ENCODE peak calls at places on chromosomes 3 and 15, in seven cellular contexts. D is HCT116; R is activated CD4-positive, alpha-beta T cell treated with anti-CD3 and anti-CD28 coated beads, Interleukin-2, amount 50 U/mL, for 24 hours; A is AG04450; T is left ventricle myocardium superior; K is H9; J is lung. N is an unnamed sample.

GRCh38 chr3:105322570-105323273 is 44.0 kb upstream of the ALCAM start:
- DNase-seq in D (no peak), R (no peak), A (no peak), T (no peak), K (no peak), J (no peak), N (no peak)

GRCh38 chr3:197029511-197030167 is at the start of gene MELTF:
- DNase-seq in D (no peak), R (peak), A (peak), T (peak), K (peak), J (peak), N (peak)

GRCh38 chr15:100973351-100974034 is 54.3 kb downstream of the LRRK1 start:
- DNase-seq in D (no peak), R (no peak), A (no peak), T (no peak), K (no peak), J (no peak), N (no peak)

GRCh38 chr15:70741107-70741511 is 22.2 kb downstream of the UACA start:
- DNase-seq in D (peak), R (no peak), A (peak), T (peak), K (no peak), J (peak), N (peak)

GRCh38 chr15:67107014-67107812 is 41.8 kb downstream of the SMAD3 start:
- DNase-seq in D (peak), R (no peak), A (peak), T (peak), K (no peak), J (peak), N (peak)

GRCh38 chr3:162491957-162492356 is 995.3 kb downstream of the OTOL1 start:
- DNase-seq in D (no peak), R (no peak), A (no peak), T (no peak), K (no peak), J (no peak), N (no peak)

GRCh38 chr3:143597774-143598652 is 250.3 kb downstream of the SLC9A9 start:
- DNase-seq in D (no peak), R (no peak), A (no peak), T (no peak), K (no peak), J (no peak), N (no peak)

GRCh38 chr15:83999396-84000120 is 236.0 kb upstream of the GOLGA6L4 start:
- DNase-seq in D (no peak), R (no peak), A (no peak), T (no peak), K (no peak), J (no peak), N (no peak)

GRCh38 chr3:190302209-190302885 is 19.9 kb downstream of the CLDN1 start:
- DNase-seq in D (no peak), R (no peak), A (no peak), T (no peak), K (no peak), J (no peak), N (no peak)

GRCh38 chr3:124759666-124760401 is 29.6 kb downstream of the UMPS start:
- DNase-seq in D (no peak), R (no peak), A (no peak), T (no peak), K (no peak), J (no peak), N (no peak)

GRCh38 chr3:117486709-117487394 is 777.3 kb downstream of the TUSC7 start:
- DNase-seq in D (no peak), R (no peak), A (no peak), T (no peak), K (no peak), J (no peak), N (no peak)

GRCh38 chr3:52006017-52006819 is 10.5 kb upstream of the RPL29 start:
- DNase-seq in D (no peak), R (no peak), A (no peak), T (no peak), K (no peak), J (no peak), N (no peak)

GRCh38 chr3:82390868-82391267 is 629.4 kb upstream of the GBE1 start:
- DNase-seq in D (no peak), R (no peak), A (no peak), T (no peak), K (no peak), J (no peak), N (no peak)

GRCh38 chr15:58669108-58669507 is 80.4 kb downstream of the ADAM10 start:
- DNase-seq in D (no peak), R (no peak), A (no peak), T (no peak), K (no peak), J (no peak), N (no peak)

GRCh38 chr15:31383150-31383549 is 56.5 kb downstream of the KLF13 start:
- DNase-seq in D (no peak), R (no peak), A (no peak), T (no peak), K (no peak), J (no peak), N (no peak)

GRCh38 chr3:128113817-128114794 is 9.5 kb downstream of the RUVBL1 start:
- DNase-seq in D (no peak), R (no peak), A (no peak), T (peak), K (no peak), J (no peak), N (no peak)

GRCh38 chr15:89068325-89068784 is 19.9 kb upstream of the ABHD2 start:
- DNase-seq in D (no peak), R (no peak), A (peak), T (no peak), K (no peak), J (no peak), N (no peak)

GRCh38 chr3:161072076-161072697 is 33.0 kb downstream of the B3GALNT1 start:
- DNase-seq in D (no peak), R (no peak), A (no peak), T (no peak), K (no peak), J (no peak), N (no peak)

GRCh38 chr15:77974098-77974414 is 103.5 kb downstream of the TBC1D2B start:
- DNase-seq in D (no peak), R (no peak), A (peak), T (peak), K (no peak), J (no peak), N (no peak)

GRCh38 chr15:38486946-38487345 is 33.0 kb downstream of the FAM98B start:
- DNase-seq in D (no peak), R (no peak), A (no peak), T (no peak), K (no peak), J (no peak), N (no peak)

GRCh38 chr3:111548060-111548459 is 6.1 kb downstream of the CD96 start:
- DNase-seq in D (no peak), R (no peak), A (no peak), T (no peak), K (no peak), J (no peak), N (no peak)

GRCh38 chr15:85118581-85118980 is 136.9 kb downstream of the PDE8A start:
- DNase-seq in D (no peak), R (no peak), A (no peak), T (peak), K (no peak), J (peak), N (no peak)

GRCh38 chr15:49855917-49856637 is 235.2 kb downstream of the DTWD1 start:
- DNase-seq in D (no peak), R (no peak), A (peak), T (no peak), K (no peak), J (no peak), N (no peak)

GRCh38 chr15:84621358-84621979 is 20.7 kb downstream of the ZSCAN2 start:
- DNase-seq in D (no peak), R (no peak), A (no peak), T (no peak), K (no peak), J (no peak), N (no peak)

GRCh38 chr3:138174421-138175122 is at the start of gene DBR1:
- DNase-seq in D (peak), R (peak), A (peak), T (peak), K (peak), J (peak), N (peak)

GRCh38 chr3:132445812-132446211 is 28.5 kb downstream of the DNAJC13 start:
- DNase-seq in D (no peak), R (no peak), A (no peak), T (no peak), K (no peak), J (no peak), N (peak)

GRCh38 chr15:44489464-44489863 is 47.5 kb upstream of the EIF3J start:
- DNase-seq in D (peak), R (no peak), A (peak), T (no peak), K (no peak), J (no peak), N (peak)

GRCh38 chr3:49718419-49719213 is 868 bp downstream of the AMIGO3 start:
- DNase-seq in D (no peak), R (no peak), A (no peak), T (no peak), K (peak), J (no peak), N (no peak)

GRCh38 chr15:38002883-38003477 is 68.5 kb downstream of the TMCO5A start:
- DNase-seq in D (peak), R (no peak), A (peak), T (peak), K (peak), J (peak), N (no peak)

GRCh38 chr3:193507566-193507965 is 47.1 kb downstream of the ATP13A4 start:
- DNase-seq in D (no peak), R (no peak), A (no peak), T (no peak), K (no peak), J (no peak), N (no peak)

GRCh38 chr3:39705351-39705900 is 104.0 kb upstream of the MYRIP start:
- DNase-seq in D (no peak), R (no peak), A (no peak), T (no peak), K (no peak), J (no peak), N (no peak)

GRCh38 chr3:143439785-143440184 is 320.2 kb downstream of the CHST2 start:
- DNase-seq in D (no peak), R (no peak), A (no peak), T (no peak), K (no peak), J (no peak), N (no peak)

GRCh38 chr3:32882603-32883025 is 64.8 kb downstream of the TRIM71 start:
- DNase-seq in D (no peak), R (no peak), A (no peak), T (no peak), K (no peak), J (no peak), N (no peak)

GRCh38 chr15:96585634-96586386 is 255.3 kb downstream of the NR2F2 start:
- DNase-seq in D (no peak), R (no peak), A (no peak), T (no peak), K (no peak), J (no peak), N (no peak)

GRCh38 chr15:44296625-44297524 is 8.4 kb downstream of the GOLM2 start:
- DNase-seq in D (peak), R (no peak), A (no peak), T (no peak), K (no peak), J (no peak), N (no peak)

GRCh38 chr3:125032100-125032643 is 23.6 kb downstream of the HEG1 start:
- DNase-seq in D (no peak), R (no peak), A (no peak), T (no peak), K (peak), J (no peak), N (peak)

GRCh38 chr15:65377105-65377975 is 462 bp downstream of the IGDCC3 start:
- DNase-seq in D (no peak), R (no peak), A (no peak), T (peak), K (peak), J (no peak), N (peak)

GRCh38 chr3:192915724-192916123 is 1.9 kb downstream of the MB21D2 start:
- DNase-seq in D (no peak), R (no peak), A (no peak), T (no peak), K (no peak), J (no peak), N (no peak)

GRCh38 chr15:59549339-59549807 is 62.2 kb upstream of the GCNT3 start:
- DNase-seq in D (no peak), R (no peak), A (no peak), T (no peak), K (peak), J (no peak), N (no peak)

N was measured in SW 1271.